ENCODE peak calls at places on chromosomes 1 and 21, in four cellular contexts. One of them, this sample, is unnamed.

GRCh38 chr21:37207441-37208009 is 59.6 kb downstream of the VPS26C start:
- DNase-seq in RWPE1: no peak
- DNase-seq in A549: no peak
- DNase-seq in T-helper 2 cell: no peak
- DNase-seq in this sample: peak

GRCh38 chr1:17617787-17618557 is 78.5 kb downstream of the ARHGEF10L start:
- DNase-seq in T-helper 2 cell: no peak
- DNase-seq in A549: no peak
- DNase-seq in RWPE1: no peak
- DNase-seq in this sample: peak

GRCh38 chr21:36807421-36808004 is 108.6 kb downstream of the SIM2 start:
- DNase-seq in RWPE1: no peak
- DNase-seq in T-helper 2 cell: no peak
- DNase-seq in A549: no peak
- DNase-seq in this sample: no peak

GRCh38 chr1:199041173-199041914 is 402.5 kb downstream of the PTPRC start:
- DNase-seq in RWPE1: no peak
- DNase-seq in A549: no peak
- DNase-seq in T-helper 2 cell: no peak
- DNase-seq in this sample: no peak

GRCh38 chr21:16004121-16004520 is 274.3 kb downstream of the USP25 start:
- DNase-seq in T-helper 2 cell: no peak
- DNase-seq in A549: no peak
- DNase-seq in RWPE1: no peak
- DNase-seq in this sample: no peak

GRCh38 chr1:159076753-159077656 is at the start of gene AIM2:
- DNase-seq in RWPE1: no peak
- DNase-seq in A549: no peak
- DNase-seq in T-helper 2 cell: peak
- DNase-seq in this sample: no peak

GRCh38 chr21:41559658-41560599 is 52.0 kb upstream of the TMPRSS2 start:
- DNase-seq in RWPE1: no peak
- DNase-seq in T-helper 2 cell: no peak
- DNase-seq in A549: no peak
- DNase-seq in this sample: peak

GRCh38 chr1:207025144-207025880 is 7.2 kb downstream of the C1orf116 start:
- DNase-seq in T-helper 2 cell: no peak
- DNase-seq in RWPE1: no peak
- DNase-seq in A549: no peak
- DNase-seq in this sample: peak

GRCh38 chr1:44113095-44113609 is 5.5 kb upstream of the KLF17 start:
- DNase-seq in A549: no peak
- DNase-seq in RWPE1: no peak
- DNase-seq in T-helper 2 cell: no peak
- DNase-seq in this sample: no peak

GRCh38 chr1:192943108-192943507 is 116.1 kb downstream of the UCHL5 start:
- DNase-seq in RWPE1: no peak
- DNase-seq in A549: no peak
- DNase-seq in T-helper 2 cell: no peak
- DNase-seq in this sample: no peak

GRCh38 chr1:150619576-150620509 is 9.6 kb downstream of the ENSA start:
- DNase-seq in A549: peak
- DNase-seq in T-helper 2 cell: no peak
- DNase-seq in RWPE1: peak
- DNase-seq in this sample: peak

GRCh38 chr1:240352769-240353168 is 259.2 kb downstream of the GREM2 start:
- DNase-seq in A549: no peak
- DNase-seq in RWPE1: no peak
- DNase-seq in T-helper 2 cell: no peak
- DNase-seq in this sample: peak

GRCh38 chr1:23217421-23218115 is at the start of gene HTR1D:
- DNase-seq in A549: no peak
- DNase-seq in T-helper 2 cell: no peak
- DNase-seq in RWPE1: no peak
- DNase-seq in this sample: no peak

GRCh38 chr1:82896036-82896435 is 1095.3 kb downstream of the ADGRL2 start:
- DNase-seq in T-helper 2 cell: no peak
- DNase-seq in RWPE1: no peak
- DNase-seq in A549: no peak
- DNase-seq in this sample: no peak

GRCh38 chr1:4668738-4669700 is 14.6 kb downstream of the AJAP1 start:
- DNase-seq in A549: peak
- DNase-seq in RWPE1: peak
- DNase-seq in T-helper 2 cell: no peak
- DNase-seq in this sample: peak

GRCh38 chr1:206841609-206842323 is 23.7 kb upstream of the IL20 start:
- DNase-seq in RWPE1: no peak
- DNase-seq in A549: no peak
- DNase-seq in T-helper 2 cell: no peak
- DNase-seq in this sample: peak

GRCh38 chr1:74180490-74180889 is 17.5 kb downstream of the LRRIQ3 start:
- DNase-seq in A549: no peak
- DNase-seq in T-helper 2 cell: no peak
- DNase-seq in RWPE1: no peak
- DNase-seq in this sample: peak

GRCh38 chr1:224497714-224498573 is 63.3 kb upstream of the WDR26 start:
- DNase-seq in T-helper 2 cell: no peak
- DNase-seq in RWPE1: peak
- DNase-seq in A549: no peak
- DNase-seq in this sample: peak

GRCh38 chr1:224922404-224923164 is 6.9 kb upstream of the DNAH14 start:
- DNase-seq in T-helper 2 cell: no peak
- DNase-seq in A549: peak
- DNase-seq in RWPE1: peak
- DNase-seq in this sample: peak

GRCh38 chr1:171834831-171835230 is 6.5 kb upstream of the DNM3 start:
- DNase-seq in A549: no peak
- DNase-seq in RWPE1: no peak
- DNase-seq in T-helper 2 cell: no peak
- DNase-seq in this sample: no peak

GRCh38 chr1:121558514-121558913 is 373.7 kb downstream of the SRGAP2C start:
- DNase-seq in T-helper 2 cell: no peak
- DNase-seq in A549: no peak
- DNase-seq in RWPE1: peak
- DNase-seq in this sample: peak

GRCh38 chr21:37073417-37074194 is 552 bp downstream of the TTC3 start:
- DNase-seq in A549: no peak
- DNase-seq in RWPE1: peak
- DNase-seq in T-helper 2 cell: peak
- DNase-seq in this sample: no peak

GRCh38 chr1:39154553-39155361 is 49.7 kb upstream of the MACF1 start:
- DNase-seq in T-helper 2 cell: no peak
- DNase-seq in A549: no peak
- DNase-seq in RWPE1: no peak
- DNase-seq in this sample: peak

This sample was measured in bronchial epithelial cell.